ENCODE peak calls at places on chromosomes 16 and 17, in six cellular contexts. G, O, D, F, X and C are unnamed samples.

GRCh38 chr17:34651267-34651955 is 72.0 kb downstream of the TMEM132E start:
- DNase-seq in G (no peak), O (no peak), D (no peak), F (no peak), X (no peak), C (no peak)

GRCh38 chr17:5800646-5801045 is 216.3 kb upstream of the NLRP1 start:
- DNase-seq in G (no peak), O (no peak), D (no peak), F (no peak), X (no peak), C (no peak)

GRCh38 chr16:49596699-49597291 is 223.2 kb downstream of the C16orf78 start:
- DNase-seq in G (no peak), O (no peak), D (no peak), F (peak), X (no peak), C (no peak)

GRCh38 chr16:57485916-57486857 is at the start of gene DOK4:
- DNase-seq in G (peak), O (peak), D (peak), F (peak), X (peak), C (peak)

GRCh38 chr17:37710344-37710886 is 34.4 kb downstream of the HNF1B start:
- DNase-seq in G (peak), O (no peak), D (no peak), F (peak), X (no peak), C (peak)

GRCh38 chr16:7443108-7443507 is 110.5 kb downstream of the RBFOX1 start:
- DNase-seq in G (no peak), O (no peak), D (no peak), F (no peak), X (no peak), C (no peak)

GRCh38 chr17:81966343-81967243 is 5.6 kb upstream of the NOTUM start:
- DNase-seq in G (peak), O (no peak), D (no peak), F (no peak), X (peak), C (peak)

GRCh38 chr16:85381738-85382592 is 231.2 kb upstream of the GSE1 start:
- DNase-seq in G (no peak), O (no peak), D (no peak), F (peak), X (peak), C (peak)

GRCh38 chr17:32355649-32356377 is 5.9 kb downstream of the ZNF207 start:
- DNase-seq in G (no peak), O (no peak), D (no peak), F (no peak), X (no peak), C (no peak)

GRCh38 chr16:13338044-13338443 is 436.6 kb downstream of the SHISA9 start:
- DNase-seq in G (no peak), O (no peak), D (no peak), F (no peak), X (no peak), C (no peak)

GRCh38 chr17:2222301-2222700 is 81.3 kb downstream of the SMG6 start:
- DNase-seq in G (no peak), O (no peak), D (peak), F (no peak), X (no peak), C (no peak)

GRCh38 chr16:52537463-52537862 is 9.5 kb downstream of the TOX3 start:
- DNase-seq in G (no peak), O (no peak), D (no peak), F (no peak), X (no peak), C (no peak)

GRCh38 chr17:79681101-79681621 is 49.6 kb upstream of the ENPP7 start:
- DNase-seq in G (no peak), O (no peak), D (no peak), F (no peak), X (no peak), C (no peak)

GRCh38 chr16:85592700-85593502 is 20.2 kb upstream of the GSE1 start:
- DNase-seq in G (no peak), O (no peak), D (no peak), F (peak), X (no peak), C (peak)

GRCh38 chr17:82399030-82399429 is 19.1 kb upstream of the HEXD start:
- DNase-seq in G (no peak), O (peak), D (no peak), F (peak), X (no peak), C (peak)

GRCh38 chr16:31382485-31383161 is 10.5 kb upstream of the ITGAD start:
- DNase-seq in G (peak), O (no peak), D (peak), F (peak), X (no peak), C (peak)

GRCh38 chr16:48607056-48607825 is 2.7 kb downstream of the N4BP1 start:
- DNase-seq in G (peak), O (no peak), D (no peak), F (peak), X (no peak), C (peak)

GRCh38 chr16:10584956-10585561 is 4.7 kb upstream of the EMP2 start:
- DNase-seq in G (no peak), O (no peak), D (no peak), F (peak), X (no peak), C (peak)

GRCh38 chr17:64765191-64765889 is 103.2 kb upstream of the SMURF2 start:
- DNase-seq in G (no peak), O (no peak), D (no peak), F (no peak), X (no peak), C (no peak)

GRCh38 chr17:82932146-82933005 is 92.6 kb upstream of the ZNF750 start:
- DNase-seq in G (no peak), O (no peak), D (no peak), F (peak), X (peak), C (peak)

GRCh38 chr16:84950906-84951305 is 60.4 kb downstream of the ZDHHC7 start:
- DNase-seq in G (no peak), O (no peak), D (no peak), F (no peak), X (no peak), C (peak)

GRCh38 chr17:35774499-35774898 is 13.8 kb downstream of the C17orf50 start:
- DNase-seq in G (peak), O (no peak), D (no peak), F (peak), X (peak), C (peak)